ENCODE peak calls at places on chromosomes 12 and 14, in five cellular contexts. G is T-helper 1 cell; X is activated CD4-positive, alpha-beta T cell treated with anti-CD3 and anti-CD28 coated beads, Interleukin-2, amount 50 U/mL, for 48 hours; I is activated CD8-positive, alpha-beta memory T cell treated with anti-CD3 and anti-CD28 coated beads, Interleukin-2, amount 10 ng/mL, durations not matched to agents 7 days and 5 days; K is dorsolateral prefrontal cortex. N is an unnamed sample.

GRCh38 chr12:3313655-3314305 is 177.2 kb upstream of the PRMT8 start:
- DNase-seq in I (peak; percentile 45), X (peak; percentile 22), K (peak; percentile 68), G (no peak), N (peak; percentile 9)

GRCh38 chr14:37436519-37436918 is 158.5 kb downstream of the FOXA1 start:
- DNase-seq in X (no peak), G (no peak), I (no peak), K (no peak), N (no peak)

GRCh38 chr12:79058342-79058741 is 193.8 kb downstream of the SYT1 start:
- DNase-seq in I (no peak), G (no peak), K (no peak), X (no peak), N (no peak)

GRCh38 chr12:2417761-2418160 is 365.0 kb downstream of the CACNA1C start:
- DNase-seq in G (no peak), I (no peak), X (no peak), K (no peak), N (no peak)

GRCh38 chr14:54446201-54446693 is 5.1 kb upstream of the CNIH1 start:
- DNase-seq in I (no peak), G (no peak), X (no peak), K (peak; percentile 53), N (no peak)

GRCh38 chr12:96434107-96434506 is 33.9 kb upstream of the CDK17 start:
- DNase-seq in X (peak; percentile 66), K (no peak), I (peak; percentile 93), G (peak; percentile 79), N (peak; percentile 36)

GRCh38 chr14:73802431-73803188 is 49.0 kb upstream of the PTGR2 start:
- DNase-seq in I (no peak), G (no peak), K (no peak), X (no peak), N (no peak)

GRCh38 chr14:20489093-20489994 is 16.0 kb upstream of the RNASE10 start:
- DNase-seq in X (no peak), K (no peak), G (no peak), I (peak; percentile 56), N (no peak)

GRCh38 chr14:103581954-103582703 is 19.4 kb downstream of the COA8 start:
- DNase-seq in K (no peak), G (no peak), X (no peak), I (no peak), N (no peak)

GRCh38 chr12:108511633-108512540 is 3.2 kb upstream of the FICD start:
- DNase-seq in K (peak; percentile 77), X (peak; percentile 83), I (peak; percentile 82), G (peak; percentile 76), N (peak; percentile 32)

GRCh38 chr12:122980192-122981035 is at the start of gene ARL6IP4:
- DNase-seq in G (peak; percentile 43), X (peak; percentile 72), I (peak; percentile 78), K (no peak), N (no peak)

GRCh38 chr12:53603804-53604203 is 22.4 kb downstream of the ATF7 start:
- DNase-seq in K (no peak), X (no peak), I (no peak), G (no peak), N (no peak)

GRCh38 chr14:91997492-91997891 is 42.4 kb downstream of the TRIP11 start:
- DNase-seq in X (no peak), I (no peak), K (no peak), G (no peak), N (no peak)